ENCODE peak calls at places on chromosome 15, in six cellular contexts. W is heart left ventricle, A is SJSA1, O is astrocyte of the spinal cord, D is small intestine, B is GM12865. S is an unnamed sample.

GRCh38 chr15:46442196-46442595 is 807.4 kb downstream of the SQOR start:
- DNase-seq in A (peak; percentile 4), W (no peak), B (no peak), O (peak; percentile 44), D (no peak), S (no peak)

GRCh38 chr15:57312323-57313133 is 63.8 kb upstream of the CGNL1 start:
- DNase-seq in A (no peak), O (no peak), D (peak; percentile 98), W (peak; percentile 64), B (no peak), S (no peak)

GRCh38 chr15:51770902-51771301 is 19.5 kb downstream of the TMOD2 start:
- DNase-seq in D (no peak), O (no peak), A (no peak), B (no peak), W (no peak), S (no peak)

GRCh38 chr15:22877122-22877521 is 38.7 kb downstream of the NIPA2 start:
- DNase-seq in W (no peak), O (no peak), B (no peak), D (no peak), A (no peak), S (no peak)

GRCh38 chr15:52790941-52791751 is 1.0 kb upstream of the ONECUT1 start:
- DNase-seq in W (no peak), O (no peak), A (no peak), B (no peak), D (no peak), S (no peak)

GRCh38 chr15:64783796-64784195 is 8.4 kb upstream of the RBPMS2 start:
- DNase-seq in W (no peak), D (no peak), A (no peak), B (no peak), O (no peak), S (no peak)

GRCh38 chr15:91660174-91660649 is 193.3 kb upstream of the SLCO3A1 start:
- DNase-seq in B (no peak), W (no peak), O (no peak), A (no peak), D (no peak), S (no peak)

GRCh38 chr15:29093696-29094343 is 175.8 kb downstream of the NSMCE3 start:
- DNase-seq in B (no peak), D (no peak), A (no peak), W (no peak), O (no peak), S (no peak)

GRCh38 chr15:33915571-33916407 is 52.5 kb upstream of the CHRM5 start:
- DNase-seq in A (no peak), O (no peak), W (no peak), B (peak; percentile 13), D (peak; percentile 72), S (no peak)

GRCh38 chr15:96334017-96334704 is 3.7 kb downstream of the NR2F2 start:
- DNase-seq in A (peak; percentile 77), B (no peak), W (no peak), O (peak; percentile 26), D (no peak), S (no peak)

GRCh38 chr15:64825081-64825430 is 391 bp downstream of the PIF1 start:
- DNase-seq in O (no peak), W (no peak), A (no peak), D (no peak), B (peak; percentile 46), S (no peak)

GRCh38 chr15:43998607-43999006 is 171.8 kb downstream of the WDR76 start:
- DNase-seq in B (no peak), A (no peak), W (peak; percentile 59), D (peak; percentile 84), O (peak; percentile 56), S (no peak)

GRCh38 chr15:80159811-80160569 is 7.2 kb downstream of the FAH start:
- DNase-seq in A (no peak), W (no peak), D (no peak), O (no peak), B (no peak), S (no peak)

GRCh38 chr15:80449825-80450224 is 45.6 kb downstream of the ARNT2 start:
- DNase-seq in B (no peak), D (no peak), A (no peak), O (no peak), W (no peak), S (no peak)

GRCh38 chr15:100767002-100767825 is 112.4 kb upstream of the ALDH1A3 start:
- DNase-seq in B (no peak), O (no peak), W (no peak), D (no peak), A (no peak), S (no peak)

GRCh38 chr15:62107561-62108110 is 40.9 kb downstream of the C2CD4A start:
- DNase-seq in O (no peak), D (peak; percentile 53), A (no peak), W (no peak), B (no peak), S (no peak)

GRCh38 chr15:51193526-51193925 is 98.8 kb upstream of the TNFAIP8L3 start:
- DNase-seq in W (no peak), B (no peak), A (no peak), O (peak; percentile 17), D (no peak), S (no peak)

GRCh38 chr15:75138016-75138999 is 63.4 kb upstream of the C15orf39 start:
- DNase-seq in W (no peak), A (peak; percentile 77), D (no peak), O (peak; percentile 71), B (no peak), S (no peak)

GRCh38 chr15:96703794-96704550 is 373.5 kb downstream of the NR2F2 start:
- DNase-seq in B (no peak), A (peak; percentile 4), D (no peak), O (no peak), W (no peak), S (no peak)

GRCh38 chr15:62601779-62602540 is 436.9 kb upstream of the C2CD4B start:
- DNase-seq in D (no peak), A (peak; percentile 50), B (no peak), W (no peak), O (no peak), S (no peak)

GRCh38 chr15:57375827-57376694 is at the start of gene CGNL1:
- DNase-seq in A (peak; percentile 35), D (peak; percentile 29), W (peak; percentile 52), O (no peak), B (no peak), S (no peak)

GRCh38 chr15:31434418-31435255 is 108.0 kb downstream of the KLF13 start:
- DNase-seq in O (peak; percentile 77), A (peak; percentile 94), W (peak; percentile 50), D (peak; percentile 70), B (peak; percentile 95), S (no peak)

GRCh38 chr15:29107971-29108645 is 161.5 kb downstream of the NSMCE3 start:
- DNase-seq in O (no peak), D (no peak), A (no peak), B (no peak), W (no peak), S (no peak)

GRCh38 chr15:76012021-76012551 is at the start of gene NRG4:
- DNase-seq in O (no peak), D (peak; percentile 1), A (peak; percentile 28), W (no peak), B (no peak), S (no peak)

GRCh38 chr15:68980786-68981185 is 33.7 kb upstream of the NOX5 start:
- DNase-seq in D (no peak), W (no peak), O (no peak), A (no peak), B (no peak), S (no peak)

GRCh38 chr15:78968539-78969271 is 23.9 kb upstream of the CTSH start:
- DNase-seq in O (no peak), D (peak; percentile 48), W (no peak), A (no peak), B (no peak), S (no peak)

GRCh38 chr15:64810499-64811326 is 14.7 kb downstream of the PIF1 start:
- DNase-seq in O (no peak), A (no peak), B (no peak), W (no peak), D (no peak), S (no peak)

DNA sequence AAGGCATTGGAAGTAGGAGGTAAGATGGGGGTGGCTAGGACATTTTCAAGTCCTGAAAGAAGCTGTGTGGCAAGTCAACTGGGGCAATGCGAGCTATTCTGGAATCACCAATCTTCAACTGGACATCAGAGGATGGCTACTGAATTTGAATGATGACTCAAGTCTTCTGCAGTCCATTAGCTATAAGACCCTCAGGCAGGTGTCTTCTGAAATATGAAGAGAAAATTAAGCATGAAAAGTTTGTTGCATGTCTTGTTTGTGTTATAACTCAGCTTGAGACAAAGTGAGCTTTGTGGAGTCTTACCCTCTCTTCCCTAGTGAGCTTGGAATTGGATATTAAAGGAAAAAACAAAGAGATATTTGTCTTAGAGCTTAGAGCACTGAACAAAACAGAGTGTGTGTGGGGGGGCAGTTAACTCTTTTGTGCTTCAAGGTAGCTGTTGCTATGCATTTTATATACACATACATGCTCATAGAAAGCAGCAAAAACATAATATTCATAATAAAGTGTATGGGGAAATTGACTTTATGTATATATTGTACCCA is 979.1 kb downstream of the MCTP2 start:
- DNase-seq in O (no peak), D (no peak), B (no peak), A (no peak), W (no peak), S (no peak)
- H3K4me3 ChIP-seq in O (no peak overlapping the region), D (no peak overlapping the region), B (no peak overlapping the region), A (no peak overlapping the region), W (no peak overlapping the region), S (no peak overlapping the region)

DNA sequence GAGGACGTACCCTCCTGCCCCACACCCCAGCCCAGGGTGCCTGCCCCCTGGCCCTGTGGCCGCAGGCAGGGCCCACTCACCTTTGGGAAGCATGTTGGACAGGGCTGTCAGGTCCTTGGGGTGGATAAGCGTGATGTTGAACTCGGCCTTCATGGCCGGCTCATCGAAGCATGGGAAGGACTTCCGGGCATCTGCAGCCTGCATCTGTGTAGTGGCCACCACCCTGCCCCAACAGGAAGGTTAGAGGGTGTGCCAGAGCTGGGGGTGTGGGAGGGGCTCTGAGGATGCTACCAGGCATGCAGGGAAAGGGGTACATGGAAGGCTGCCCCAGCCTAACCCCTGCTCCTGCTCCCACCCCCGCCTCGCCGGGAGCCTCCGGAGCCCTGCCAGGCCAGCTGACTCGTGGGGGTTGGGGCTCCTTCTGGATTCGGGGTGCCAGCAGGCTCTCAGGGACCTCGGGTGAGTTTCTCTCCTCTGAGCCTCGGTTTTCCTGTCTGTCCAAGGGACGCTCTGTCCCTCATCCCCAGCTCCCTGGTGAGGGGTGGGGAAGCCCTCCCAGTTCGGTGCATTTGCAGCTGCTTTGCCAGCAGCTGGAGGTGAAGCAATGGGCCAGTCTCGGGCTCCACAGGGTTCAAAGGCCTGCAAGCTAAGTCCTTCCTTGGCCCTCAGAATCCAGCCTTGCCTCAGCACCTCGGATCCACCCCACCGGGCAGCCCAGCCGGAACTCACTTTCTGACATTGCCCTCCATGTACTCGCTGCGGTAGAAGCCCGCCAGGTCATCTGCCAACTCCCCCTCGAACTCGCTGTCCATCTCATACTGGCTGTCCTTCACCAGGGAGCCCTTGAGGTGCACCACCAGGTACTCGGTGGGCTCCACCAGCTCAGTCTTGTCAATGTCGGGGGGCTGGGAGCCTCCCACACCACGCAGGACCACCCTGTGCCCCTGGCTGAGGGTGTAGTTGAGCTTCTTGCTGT is 9.1 kb downstream of the ANPEP start:
- DNase-seq in D (peak; percentile 36), W (no peak), B (no peak), O (no peak), A (no peak), S (no peak)
- H3K4me3 ChIP-seq in D (peak overlapping the region; percentile 81), W (no peak overlapping the region), B (no peak overlapping the region), O (no peak overlapping the region), A (no peak overlapping the region), S (no peak overlapping the region)

GRCh38 chr15:26083457-26084350 is 220.6 kb upstream of the ATP10A start:
- DNase-seq in B (no peak), O (no peak), W (no peak), D (no peak), A (no peak), S (no peak)
- H3K4me3 ChIP-seq in B (no peak overlapping the region), O (no peak overlapping the region), W (no peak overlapping the region), D (no peak overlapping the region), A (no peak overlapping the region), S (peak overlapping the region; percentile 63)

GRCh38 chr15:66254364-66255292 is 1.1 kb upstream of the MEGF11 start:
- DNase-seq in W (no peak), O (no peak), B (no peak), A (no peak), D (no peak), S (no peak)
- H3K4me3 ChIP-seq in W (peak overlapping the region; percentile 62), O (no peak overlapping the region), B (no peak overlapping the region), A (no peak overlapping the region), D (no peak overlapping the region), S (no peak overlapping the region)